ENCODE peak calls at places on chromosome 9, in ten cellular contexts. D is LNCaP clone FGC; C is stomach; A is GM06990; U is CD8-positive, alpha-beta T cell; O is SK-N-SH; Z is GM20000; H is right lobe of liver; J is Calu3; B is H1. Q is an unnamed sample.

GRCh38 chr9:127629468-127630081 is 17.5 kb downstream of the STXBP1 start:
- DNase-seq in D (no peak), C (no peak), A (no peak), U (no peak), O (no peak), Z (no peak), H (no peak), J (no peak), B (peak), Q (no peak)

GRCh38 chr9:131554865-131555351 is 9.6 kb downstream of the PRRT1B start:
- DNase-seq in D (no peak), C (no peak), A (no peak), U (no peak), O (no peak), Z (no peak), H (no peak), J (no peak), B (peak), Q (no peak)

GRCh38 chr9:124350485-124351263 is 64.6 kb downstream of the PSMB7 start:
- DNase-seq in D (no peak), C (no peak), A (no peak), U (no peak), O (no peak), Z (no peak), H (no peak), J (no peak), B (no peak), Q (no peak)

GRCh38 chr9:76562511-76562911 is 103.5 kb downstream of the GCNT1 start:
- DNase-seq in D (no peak), C (no peak), A (peak), U (no peak), O (no peak), Z (peak), H (no peak), J (no peak), B (no peak), Q (no peak)

GRCh38 chr9:32705059-32705458 is 69.6 kb upstream of the TAF1L start:
- DNase-seq in D (no peak), C (no peak), A (no peak), U (no peak), O (no peak), Z (no peak), H (no peak), J (peak), B (no peak), Q (no peak)

GRCh38 chr9:71937070-71937625 is 25.7 kb downstream of the C9orf85 start:
- DNase-seq in D (no peak), C (no peak), A (no peak), U (no peak), O (no peak), Z (no peak), H (no peak), J (no peak), B (no peak), Q (no peak)

GRCh38 chr9:16252631-16253030 is 617.8 kb downstream of the BNC2 start:
- DNase-seq in D (no peak), C (no peak), A (no peak), U (no peak), O (no peak), Z (no peak), H (no peak), J (no peak), B (no peak), Q (no peak)

GRCh38 chr9:86734762-86735161 is 212.5 kb downstream of the GAS1 start:
- DNase-seq in D (no peak), C (no peak), A (no peak), U (no peak), O (no peak), Z (no peak), H (no peak), J (no peak), B (no peak), Q (no peak)

GRCh38 chr9:37262410-37262809 is 142.0 kb downstream of the ZCCHC7 start:
- DNase-seq in D (no peak), C (no peak), A (no peak), U (no peak), O (peak), Z (no peak), H (no peak), J (no peak), B (no peak), Q (no peak)

GRCh38 chr9:133148351-133149129 is 15.2 kb downstream of the GBGT1 start:
- DNase-seq in D (no peak), C (peak), A (peak), U (peak), O (peak), Z (peak), H (peak), J (no peak), B (peak), Q (peak)

GRCh38 chr9:126893079-126893478 is 21.5 kb upstream of the RALGPS1 start:
- DNase-seq in D (no peak), C (no peak), A (no peak), U (no peak), O (no peak), Z (no peak), H (no peak), J (peak), B (no peak), Q (no peak)

GRCh38 chr9:34991833-34992375 is 2.4 kb downstream of the DNAJB5 start:
- DNase-seq in D (no peak), C (no peak), A (peak), U (no peak), O (no peak), Z (no peak), H (no peak), J (peak), B (peak), Q (no peak)

GRCh38 chr9:127279717-127280285 is 15.2 kb downstream of the GARNL3 start:
- DNase-seq in D (no peak), C (no peak), A (no peak), U (no peak), O (no peak), Z (no peak), H (no peak), J (no peak), B (no peak), Q (peak)

GRCh38 chr9:124764774-124765438 is 6.2 kb downstream of the NR6A1 start:
- DNase-seq in D (no peak), C (no peak), A (no peak), U (no peak), O (no peak), Z (peak), H (no peak), J (no peak), B (no peak), Q (no peak)

GRCh38 chr9:84748112-84748511 is 78.6 kb downstream of the NTRK2 start:
- DNase-seq in D (no peak), C (no peak), A (peak), U (no peak), O (no peak), Z (no peak), H (no peak), J (no peak), B (no peak), Q (no peak)

GRCh38 chr9:37381094-37381741 is 41.3 kb upstream of the GRHPR start:
- DNase-seq in D (no peak), C (no peak), A (no peak), U (no peak), O (no peak), Z (no peak), H (no peak), J (no peak), B (no peak), Q (no peak)

GRCh38 chr9:109355564-109356297 is 34.9 kb upstream of the EPB41L4B start:
- DNase-seq in D (no peak), C (no peak), A (no peak), U (no peak), O (no peak), Z (no peak), H (no peak), J (no peak), B (no peak), Q (no peak)

GRCh38 chr9:131640438-131641181 is 95.3 kb downstream of the PRRT1B start:
- DNase-seq in D (no peak), C (no peak), A (no peak), U (no peak), O (no peak), Z (no peak), H (no peak), J (no peak), B (no peak), Q (no peak)

GRCh38 chr9:121744002-121744686 is 92.7 kb downstream of the DAB2IP start:
- DNase-seq in D (peak), C (peak), A (no peak), U (peak), O (peak), Z (peak), H (peak), J (peak), B (no peak), Q (peak)

GRCh38 chr9:110214090-110214489 is 6.1 kb upstream of the C9orf152 start:
- DNase-seq in D (no peak), C (no peak), A (no peak), U (no peak), O (no peak), Z (no peak), H (peak), J (no peak), B (no peak), Q (no peak)

GRCh38 chr9:38107811-38108304 is 38.8 kb upstream of the SHB start:
- DNase-seq in D (no peak), C (peak), A (no peak), U (no peak), O (no peak), Z (no peak), H (no peak), J (no peak), B (no peak), Q (no peak)

GRCh38 chr9:6153425-6153824 is 62.2 kb upstream of the IL33 start:
- DNase-seq in D (no peak), C (no peak), A (no peak), U (no peak), O (no peak), Z (no peak), H (no peak), J (no peak), B (no peak), Q (no peak)

GRCh38 chr9:75054373-75055001 is 26.4 kb upstream of the CARNMT1 start:
- DNase-seq in D (no peak), C (no peak), A (no peak), U (no peak), O (no peak), Z (no peak), H (no peak), J (no peak), B (no peak), Q (no peak)

GRCh38 chr9:137406876-137407589 is 15.9 kb downstream of the EXD3 start:
- DNase-seq in D (no peak), C (peak), A (peak), U (peak), O (peak), Z (peak), H (peak), J (peak), B (peak), Q (no peak)

GRCh38 chr9:6426117-6426516 is 13.1 kb downstream of the UHRF2 start:
- DNase-seq in D (no peak), C (no peak), A (no peak), U (no peak), O (no peak), Z (no peak), H (no peak), J (no peak), B (no peak), Q (no peak)

GRCh38 chr9:35108946-35109575 is 6.1 kb upstream of the STOML2 start:
- DNase-seq in D (no peak), C (no peak), A (no peak), U (no peak), O (no peak), Z (peak), H (no peak), J (no peak), B (no peak), Q (no peak)

GRCh38 chr9:89536618-89537017 is 38.7 kb upstream of the SEMA4D start:
- DNase-seq in D (no peak), C (no peak), A (no peak), U (no peak), O (peak), Z (no peak), H (no peak), J (no peak), B (no peak), Q (no peak)
- TF ChIP-seq CTCF in D (no peak), C (no peak), A (no peak), U (no peak), O (no peak), Z (no peak), H (no peak), J (no peak), B (no peak), Q (no peak)

DNA sequence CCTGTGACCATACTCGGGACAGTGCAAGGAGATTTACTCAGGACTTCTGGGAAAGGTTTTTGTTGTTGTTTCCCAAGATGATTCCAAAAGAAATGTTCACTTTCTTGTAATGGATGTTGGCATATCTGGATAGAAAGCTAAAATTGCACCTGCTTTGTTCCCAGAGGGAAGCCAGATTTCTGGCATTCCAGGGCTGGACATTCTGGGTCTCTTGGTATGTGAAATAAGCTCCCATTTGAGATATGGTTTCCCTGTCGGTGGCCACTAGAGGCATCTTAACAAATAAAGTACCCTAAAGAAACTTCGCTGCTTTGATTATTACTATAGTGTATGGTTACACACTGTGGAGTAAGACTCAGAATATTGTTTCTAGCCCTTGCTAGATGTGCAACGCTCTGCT is 737.3 kb downstream of the BRINP1 start:
- DNase-seq in D (no peak), C (no peak), A (no peak), U (no peak), O (no peak), Z (no peak), H (no peak), J (no peak), B (no peak), Q (no peak)
- TF ChIP-seq CTCF in D (no peak), C (no peak), A (no peak), U (no peak), O (no peak), Z (no peak), H (no peak), J (no peak), B (no peak), Q (no peak)

GRCh38 chr9:130554606-130555005 is 24.8 kb upstream of the FUBP3 start:
- DNase-seq in D (no peak), C (no peak), A (no peak), U (no peak), O (no peak), Z (no peak), H (no peak), J (no peak), B (no peak), Q (no peak)
- TF ChIP-seq CTCF in D (no peak), C (no peak), A (no peak), U (no peak), O (no peak), Z (no peak), H (no peak), J (no peak), B (no peak), Q (no peak)

GRCh38 chr9:4739587-4740372 is 1.2 kb downstream of the AK3 start:
- DNase-seq in D (no peak), C (peak), A (peak), U (no peak), O (peak), Z (peak), H (peak), J (no peak), B (no peak), Q (no peak)

GRCh38 chr9:4741365-4742031 is 496 bp upstream of the AK3 start:
- DNase-seq in D (no peak), C (peak), A (no peak), U (no peak), O (no peak), Z (peak), H (peak), J (no peak), B (peak), Q (no peak)

GRCh38 chr9:4742246-4742645 is 1.2 kb upstream of the AK3 start:
- DNase-seq in D (no peak), C (no peak), A (no peak), U (no peak), O (no peak), Z (peak), H (no peak), J (no peak), B (no peak), Q (no peak)

GRCh38 chr9:4740373-4740622 is 704 bp downstream of the AK3 start:
- DNase-seq in D (no peak), C (no peak), A (no peak), U (no peak), O (no peak), Z (no peak), H (no peak), J (no peak), B (no peak), Q (no peak)

DNA sequence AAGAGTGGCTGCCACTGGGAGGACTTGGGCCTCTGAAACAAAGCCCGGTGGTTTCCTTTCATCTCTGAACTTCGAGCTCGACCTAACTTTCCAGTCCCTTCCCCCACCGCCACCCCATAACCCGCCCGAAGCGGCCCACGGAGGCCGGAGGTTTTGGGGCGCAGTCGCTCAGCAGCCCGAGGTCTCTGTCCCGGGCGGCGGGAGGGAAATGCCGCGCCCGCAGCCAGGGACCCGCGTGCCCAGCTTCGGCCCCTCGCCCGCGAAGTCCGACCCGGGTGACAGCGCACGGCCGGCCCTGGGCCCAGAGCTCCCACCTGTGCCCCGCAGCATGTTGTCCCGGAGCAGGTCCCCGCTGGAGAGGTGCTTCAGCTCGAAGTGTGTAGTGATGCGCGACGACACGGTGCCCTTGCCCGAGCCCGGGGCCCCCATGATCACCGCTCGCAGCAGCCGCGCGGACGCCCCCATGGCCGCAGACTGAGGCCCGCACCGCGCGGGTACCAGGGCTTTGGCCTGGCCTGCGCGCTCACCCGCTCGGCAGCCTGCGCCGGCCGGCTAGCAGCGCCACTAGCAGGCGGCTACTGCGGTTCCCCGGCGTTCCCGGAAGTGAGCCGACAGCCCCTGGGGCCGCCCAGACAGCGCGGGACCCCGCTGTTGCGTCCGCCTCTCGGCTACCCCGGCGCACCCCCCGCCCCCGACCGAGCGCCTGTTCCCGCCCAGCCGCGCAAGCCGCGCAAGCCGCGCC is at the start of gene AK3:
- DNase-seq in D (no peak), C (peak), A (peak), U (peak), O (peak), Z (peak), H (peak), J (peak), B (peak), Q (peak)
- TF ChIP-seq CTCF in D (peak), C (no peak), A (peak), U (no peak), O (peak), Z (peak), H (peak), J (no peak), B (peak), Q (peak)

GRCh38 chr9:134396825-134397224 is 70.6 kb downstream of the RXRA start:
- DNase-seq in D (no peak), C (no peak), A (peak), U (peak), O (no peak), Z (no peak), H (no peak), J (no peak), B (no peak), Q (no peak)

GRCh38 chr9:134398756-134399155 is 72.5 kb downstream of the RXRA start:
- DNase-seq in D (no peak), C (no peak), A (no peak), U (no peak), O (no peak), Z (no peak), H (no peak), J (no peak), B (no peak), Q (no peak)

GRCh38 chr9:134395002-134395517 is 68.8 kb downstream of the RXRA start:
- DNase-seq in D (no peak), C (no peak), A (no peak), U (no peak), O (no peak), Z (no peak), H (no peak), J (no peak), B (no peak), Q (no peak)

GRCh38 chr9:134395727-134396257 is 69.5 kb downstream of the RXRA start:
- DNase-seq in D (no peak), C (no peak), A (no peak), U (no peak), O (no peak), Z (no peak), H (no peak), J (no peak), B (no peak), Q (no peak)

GRCh38 chr9:134396258-134396742 is 70.0 kb downstream of the RXRA start:
- DNase-seq in D (no peak), C (no peak), A (peak), U (peak), O (no peak), Z (peak), H (peak), J (no peak), B (no peak), Q (no peak)
- TF ChIP-seq CTCF in D (no peak), C (no peak), A (no peak), U (no peak), O (no peak), Z (no peak), H (no peak), J (no peak), B (no peak), Q (no peak)